ENCODE peak calls at places on chromosomes 7 and 10, in ten cellular contexts. One of them, this sample, is unnamed.

GRCh38 chr10:8312079-8312478 is 257.6 kb downstream of the GATA3 start:
- DNase-seq in astrocyte: peak; percentile 63
- DNase-seq in body of pancreas: no peak
- DNase-seq in OCI-LY7: no peak
- DNase-seq in breast epithelium: no peak
- DNase-seq in DND-41: no peak
- DNase-seq in caudate nucleus: no peak
- DNase-seq in RWPE1: no peak
- DNase-seq in SK-N-SH: no peak
- DNase-seq in right lobe of liver: no peak
- DNase-seq in this sample: no peak

GRCh38 chr7:5699951-5700384 is 81.5 kb downstream of the RNF216 start:
- DNase-seq in astrocyte: no peak
- DNase-seq in body of pancreas: peak; percentile 50
- DNase-seq in OCI-LY7: peak; percentile 25
- DNase-seq in breast epithelium: no peak
- DNase-seq in DND-41: no peak
- DNase-seq in caudate nucleus: peak; percentile 54
- DNase-seq in RWPE1: no peak
- DNase-seq in SK-N-SH: no peak
- DNase-seq in right lobe of liver: no peak
- DNase-seq in this sample: peak; percentile 50

GRCh38 chr7:154744226-154744860 is 258.6 kb downstream of the PAXIP1 start:
- DNase-seq in astrocyte: no peak
- DNase-seq in body of pancreas: peak; percentile 15
- DNase-seq in OCI-LY7: peak; percentile 26
- DNase-seq in breast epithelium: no peak
- DNase-seq in DND-41: peak; percentile 54
- DNase-seq in caudate nucleus: peak; percentile 53
- DNase-seq in RWPE1: peak; percentile 23
- DNase-seq in SK-N-SH: peak; percentile 86
- DNase-seq in right lobe of liver: peak; percentile 53
- DNase-seq in this sample: no peak

GRCh38 chr7:26317211-26317610 is 25.5 kb downstream of the SNX10 start:
- DNase-seq in astrocyte: no peak
- DNase-seq in body of pancreas: no peak
- DNase-seq in OCI-LY7: no peak
- DNase-seq in breast epithelium: no peak
- DNase-seq in DND-41: no peak
- DNase-seq in caudate nucleus: no peak
- DNase-seq in RWPE1: no peak
- DNase-seq in SK-N-SH: no peak
- DNase-seq in right lobe of liver: no peak
- DNase-seq in this sample: no peak

GRCh38 chr10:132774905-132775863 is 10.8 kb downstream of the NKX6-2 start:
- DNase-seq in astrocyte: no peak
- DNase-seq in body of pancreas: peak; percentile 91
- DNase-seq in OCI-LY7: no peak
- DNase-seq in breast epithelium: no peak
- DNase-seq in DND-41: no peak
- DNase-seq in caudate nucleus: peak; percentile 96
- DNase-seq in RWPE1: no peak
- DNase-seq in SK-N-SH: no peak
- DNase-seq in right lobe of liver: no peak
- DNase-seq in this sample: no peak

GRCh38 chr7:28155019-28155660 is 25.5 kb downstream of the JAZF1 start:
- DNase-seq in astrocyte: no peak
- DNase-seq in body of pancreas: no peak
- DNase-seq in OCI-LY7: peak; percentile 84
- DNase-seq in breast epithelium: no peak
- DNase-seq in DND-41: no peak
- DNase-seq in caudate nucleus: no peak
- DNase-seq in RWPE1: no peak
- DNase-seq in SK-N-SH: no peak
- DNase-seq in right lobe of liver: no peak
- DNase-seq in this sample: no peak

GRCh38 chr10:30207485-30208052 is 141.5 kb downstream of the MTPAP start:
- DNase-seq in astrocyte: peak; percentile 36
- DNase-seq in body of pancreas: no peak
- DNase-seq in OCI-LY7: no peak
- DNase-seq in breast epithelium: no peak
- DNase-seq in DND-41: no peak
- DNase-seq in caudate nucleus: no peak
- DNase-seq in RWPE1: no peak
- DNase-seq in SK-N-SH: no peak
- DNase-seq in right lobe of liver: no peak
- DNase-seq in this sample: no peak

GRCh38 chr10:131874991-131875451 is 25.8 kb upstream of the PPP2R2D start:
- DNase-seq in astrocyte: peak; percentile 49
- DNase-seq in body of pancreas: peak; percentile 89
- DNase-seq in OCI-LY7: peak; percentile 80
- DNase-seq in breast epithelium: peak; percentile 76
- DNase-seq in DND-41: peak; percentile 72
- DNase-seq in caudate nucleus: peak; percentile 40
- DNase-seq in RWPE1: peak; percentile 85
- DNase-seq in SK-N-SH: peak; percentile 93
- DNase-seq in right lobe of liver: peak; percentile 75
- DNase-seq in this sample: peak; percentile 12

GRCh38 chr7:155867734-155868400 is 55.6 kb upstream of the SHH start:
- DNase-seq in astrocyte: no peak
- DNase-seq in body of pancreas: peak; percentile 0
- DNase-seq in OCI-LY7: no peak
- DNase-seq in breast epithelium: no peak
- DNase-seq in DND-41: no peak
- DNase-seq in caudate nucleus: no peak
- DNase-seq in RWPE1: no peak
- DNase-seq in SK-N-SH: no peak
- DNase-seq in right lobe of liver: no peak
- DNase-seq in this sample: no peak

GRCh38 chr7:101486056-101486763 is 123.5 kb downstream of the COL26A1 start:
- DNase-seq in astrocyte: peak; percentile 7
- DNase-seq in body of pancreas: no peak
- DNase-seq in OCI-LY7: no peak
- DNase-seq in breast epithelium: no peak
- DNase-seq in DND-41: no peak
- DNase-seq in caudate nucleus: no peak
- DNase-seq in RWPE1: no peak
- DNase-seq in SK-N-SH: peak; percentile 83
- DNase-seq in right lobe of liver: no peak
- DNase-seq in this sample: no peak

GRCh38 chr7:136405931-136406777 is 429.0 kb upstream of the MTPN start:
- DNase-seq in astrocyte: peak; percentile 35
- DNase-seq in body of pancreas: peak; percentile 50
- DNase-seq in OCI-LY7: peak; percentile 82
- DNase-seq in breast epithelium: no peak
- DNase-seq in DND-41: peak; percentile 38
- DNase-seq in caudate nucleus: no peak
- DNase-seq in RWPE1: peak; percentile 24
- DNase-seq in SK-N-SH: peak; percentile 65
- DNase-seq in right lobe of liver: no peak
- DNase-seq in this sample: no peak

GRCh38 chr7:105151152-105151551 is 137.1 kb downstream of the KMT2E start:
- DNase-seq in astrocyte: no peak
- DNase-seq in body of pancreas: no peak
- DNase-seq in OCI-LY7: no peak
- DNase-seq in breast epithelium: no peak
- DNase-seq in DND-41: no peak
- DNase-seq in caudate nucleus: no peak
- DNase-seq in RWPE1: no peak
- DNase-seq in SK-N-SH: no peak
- DNase-seq in right lobe of liver: no peak
- DNase-seq in this sample: no peak

GRCh38 chr10:114256041-114256765 is 17.1 kb downstream of the VWA2 start:
- DNase-seq in astrocyte: no peak
- DNase-seq in body of pancreas: no peak
- DNase-seq in OCI-LY7: no peak
- DNase-seq in breast epithelium: no peak
- DNase-seq in DND-41: no peak
- DNase-seq in caudate nucleus: no peak
- DNase-seq in RWPE1: no peak
- DNase-seq in SK-N-SH: no peak
- DNase-seq in right lobe of liver: no peak
- DNase-seq in this sample: no peak

GRCh38 chr7:79820387-79820786 is 314.2 kb upstream of the GNAI1 start:
- DNase-seq in astrocyte: peak; percentile 48
- DNase-seq in body of pancreas: peak; percentile 30
- DNase-seq in OCI-LY7: no peak
- DNase-seq in breast epithelium: no peak
- DNase-seq in DND-41: no peak
- DNase-seq in caudate nucleus: no peak
- DNase-seq in RWPE1: peak; percentile 10
- DNase-seq in SK-N-SH: peak; percentile 52
- DNase-seq in right lobe of liver: peak; percentile 33
- DNase-seq in this sample: no peak

GRCh38 chr7:47482013-47482761 is 99.7 kb downstream of the TNS3 start:
- DNase-seq in astrocyte: peak; percentile 97
- DNase-seq in body of pancreas: peak; percentile 80
- DNase-seq in OCI-LY7: no peak
- DNase-seq in breast epithelium: no peak
- DNase-seq in DND-41: no peak
- DNase-seq in caudate nucleus: no peak
- DNase-seq in RWPE1: peak; percentile 56
- DNase-seq in SK-N-SH: peak; percentile 81
- DNase-seq in right lobe of liver: no peak
- DNase-seq in this sample: no peak

DNA sequence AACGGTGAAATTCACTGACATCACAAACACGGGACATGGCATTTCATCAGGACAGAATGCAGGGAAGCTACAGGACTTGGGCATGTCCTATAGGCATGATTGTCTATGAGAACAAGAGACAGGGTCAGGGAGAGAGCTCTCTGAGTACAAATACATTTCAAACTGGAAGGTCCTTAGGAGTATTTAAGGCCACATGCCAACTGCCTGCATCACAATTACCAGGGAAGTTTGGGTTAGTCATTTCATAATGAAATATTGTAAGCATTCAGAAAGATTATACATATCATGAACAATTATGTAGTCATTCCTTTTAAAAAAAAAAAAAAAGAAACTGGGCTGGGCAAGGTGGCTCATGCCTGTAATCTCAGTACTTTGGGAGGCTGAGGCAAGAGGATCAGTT is 71.3 kb downstream of the CREB3L2 start:
- DNase-seq in astrocyte: peak; percentile 89
- DNase-seq in body of pancreas: no peak
- DNase-seq in OCI-LY7: no peak
- DNase-seq in breast epithelium: no peak
- DNase-seq in DND-41: no peak
- DNase-seq in caudate nucleus: no peak
- DNase-seq in RWPE1: peak; percentile 53
- DNase-seq in SK-N-SH: no peak
- DNase-seq in right lobe of liver: no peak
- DNase-seq in this sample: no peak
- H3K27ac ChIP-seq in astrocyte: peak overlapping the region; percentile 83
- H3K27ac ChIP-seq in body of pancreas: no peak overlapping the region
- H3K27ac ChIP-seq in OCI-LY7: no peak overlapping the region
- H3K27ac ChIP-seq in breast epithelium: no peak overlapping the region
- H3K27ac ChIP-seq in DND-41: no peak overlapping the region
- H3K27ac ChIP-seq in caudate nucleus: no peak overlapping the region
- H3K27ac ChIP-seq in RWPE1: peak overlapping the region; percentile 65
- H3K27ac ChIP-seq in SK-N-SH: peak overlapping the region; percentile 92
- H3K27ac ChIP-seq in right lobe of liver: no peak overlapping the region
- H3K27ac ChIP-seq in this sample: no peak overlapping the region

DNA sequence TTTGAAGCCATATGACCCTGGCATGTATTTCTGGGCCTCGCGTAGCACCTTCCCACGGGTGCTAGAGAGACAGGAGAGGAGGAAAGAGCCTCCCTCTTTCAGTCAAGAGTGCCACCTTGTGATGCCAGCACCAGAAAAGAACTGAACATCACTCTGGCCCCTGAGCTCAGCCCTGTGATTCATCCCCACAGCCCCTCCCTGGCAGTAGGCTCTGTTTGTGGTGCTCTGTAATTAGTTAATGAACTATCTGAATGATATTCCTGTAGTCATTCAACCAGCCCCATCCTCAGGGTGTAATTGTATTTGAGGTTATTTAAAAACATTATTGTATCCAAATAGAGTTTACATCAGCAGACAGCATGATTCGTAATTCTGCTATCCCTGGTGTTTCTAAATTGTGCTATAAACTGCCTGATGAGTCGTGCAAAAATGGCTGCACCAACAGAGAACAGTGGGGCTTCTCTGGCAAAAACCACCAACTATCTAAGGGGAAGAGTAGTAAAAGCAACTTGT is 23.5 kb upstream of the TIAL1 start:
- DNase-seq in astrocyte: peak; percentile 14
- DNase-seq in body of pancreas: no peak
- DNase-seq in OCI-LY7: no peak
- DNase-seq in breast epithelium: no peak
- DNase-seq in DND-41: no peak
- DNase-seq in caudate nucleus: no peak
- DNase-seq in RWPE1: no peak
- DNase-seq in SK-N-SH: no peak
- DNase-seq in right lobe of liver: no peak
- DNase-seq in this sample: no peak
- H3K27ac ChIP-seq in astrocyte: no peak overlapping the region
- H3K27ac ChIP-seq in body of pancreas: no peak overlapping the region
- H3K27ac ChIP-seq in OCI-LY7: no peak overlapping the region
- H3K27ac ChIP-seq in breast epithelium: peak overlapping the region; percentile 38
- H3K27ac ChIP-seq in DND-41: no peak overlapping the region
- H3K27ac ChIP-seq in caudate nucleus: no peak overlapping the region
- H3K27ac ChIP-seq in RWPE1: no peak overlapping the region
- H3K27ac ChIP-seq in SK-N-SH: peak overlapping the region; percentile 32
- H3K27ac ChIP-seq in right lobe of liver: no peak overlapping the region
- H3K27ac ChIP-seq in this sample: no peak overlapping the region

DNA sequence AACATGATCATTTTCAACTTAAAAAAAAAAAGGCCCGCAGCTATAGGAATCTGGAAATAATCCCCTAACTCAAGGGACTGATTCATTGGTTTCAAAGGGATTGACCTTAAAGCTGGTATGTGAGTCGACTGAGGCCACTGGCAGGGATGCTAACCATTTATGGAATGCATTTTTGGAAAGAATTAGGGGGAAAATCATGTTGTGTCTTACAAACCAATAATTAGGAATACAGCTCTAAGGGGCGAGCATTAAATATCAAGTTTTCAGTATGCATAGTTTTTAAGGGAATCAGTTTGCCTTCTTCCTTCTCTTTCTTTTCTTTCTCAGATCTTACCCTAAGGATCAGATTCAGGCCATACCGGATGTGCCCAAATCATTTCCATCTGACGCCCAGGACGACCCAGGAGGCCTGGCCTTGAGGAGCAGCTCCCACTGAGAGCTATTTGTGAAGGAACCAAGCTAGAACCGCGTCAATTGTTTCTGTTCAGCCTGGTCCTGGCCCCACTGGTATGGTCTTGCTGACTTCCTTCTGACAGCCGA is 48.7 kb downstream of the BPGM start:
- DNase-seq in astrocyte: peak; percentile 52
- DNase-seq in body of pancreas: no peak
- DNase-seq in OCI-LY7: no peak
- DNase-seq in breast epithelium: no peak
- DNase-seq in DND-41: no peak
- DNase-seq in caudate nucleus: no peak
- DNase-seq in RWPE1: no peak
- DNase-seq in SK-N-SH: no peak
- DNase-seq in right lobe of liver: no peak
- DNase-seq in this sample: no peak
- H3K27ac ChIP-seq in astrocyte: peak overlapping the region; percentile 47
- H3K27ac ChIP-seq in body of pancreas: no peak overlapping the region
- H3K27ac ChIP-seq in OCI-LY7: no peak overlapping the region
- H3K27ac ChIP-seq in breast epithelium: peak overlapping the region; percentile 59
- H3K27ac ChIP-seq in DND-41: no peak overlapping the region
- H3K27ac ChIP-seq in caudate nucleus: peak overlapping the region; percentile 11
- H3K27ac ChIP-seq in RWPE1: no peak overlapping the region
- H3K27ac ChIP-seq in SK-N-SH: peak overlapping the region; percentile 88
- H3K27ac ChIP-seq in right lobe of liver: no peak overlapping the region
- H3K27ac ChIP-seq in this sample: no peak overlapping the region

GRCh38 chr10:119292968-119293367 is 85.6 kb downstream of the GRK5 start:
- DNase-seq in astrocyte: no peak
- DNase-seq in body of pancreas: no peak
- DNase-seq in OCI-LY7: peak; percentile 66
- DNase-seq in breast epithelium: no peak
- DNase-seq in DND-41: no peak
- DNase-seq in caudate nucleus: no peak
- DNase-seq in RWPE1: no peak
- DNase-seq in SK-N-SH: no peak
- DNase-seq in right lobe of liver: no peak
- DNase-seq in this sample: no peak
- H3K27ac ChIP-seq in astrocyte: no peak overlapping the region
- H3K27ac ChIP-seq in body of pancreas: no peak overlapping the region
- H3K27ac ChIP-seq in OCI-LY7: peak overlapping the region; percentile 66
- H3K27ac ChIP-seq in breast epithelium: peak overlapping the region; percentile 62
- H3K27ac ChIP-seq in DND-41: no peak overlapping the region
- H3K27ac ChIP-seq in caudate nucleus: no peak overlapping the region
- H3K27ac ChIP-seq in RWPE1: no peak overlapping the region
- H3K27ac ChIP-seq in SK-N-SH: no peak overlapping the region
- H3K27ac ChIP-seq in right lobe of liver: no peak overlapping the region
- H3K27ac ChIP-seq in this sample: peak overlapping the region; percentile 2

This sample was measured in effector memory CD4-positive, alpha-beta T cell.